ENCODE peak calls at places on chromosome 20, in four cellular contexts. One of them, this sample, is unnamed.

GRCh38 chr20:21801193-21801592 is 95.7 kb downstream of the PAX1 start:
- DNase-seq in bronchial epithelial cell: no peak
- DNase-seq in psoas muscle: no peak
- DNase-seq in fibroblast of mammary gland: no peak
- DNase-seq in this sample: no peak

GRCh38 chr20:13817342-13817741 is 32.5 kb downstream of the NDUFAF5 start:
- DNase-seq in bronchial epithelial cell: peak; percentile 64
- DNase-seq in psoas muscle: no peak
- DNase-seq in fibroblast of mammary gland: peak; percentile 53
- DNase-seq in this sample: peak; percentile 4

GRCh38 chr20:10433014-10433622 is 904 bp downstream of the MKKS start:
- DNase-seq in bronchial epithelial cell: no peak
- DNase-seq in psoas muscle: no peak
- DNase-seq in fibroblast of mammary gland: peak; percentile 25
- DNase-seq in this sample: no peak

GRCh38 chr20:57651977-57652864 is 32.0 kb upstream of the ZBP1 start:
- DNase-seq in bronchial epithelial cell: no peak
- DNase-seq in psoas muscle: no peak
- DNase-seq in fibroblast of mammary gland: no peak
- DNase-seq in this sample: no peak

GRCh38 chr20:48057251-48057650 is 272.0 kb upstream of the SULF2 start:
- DNase-seq in bronchial epithelial cell: no peak
- DNase-seq in psoas muscle: no peak
- DNase-seq in fibroblast of mammary gland: no peak
- DNase-seq in this sample: no peak

GRCh38 chr20:14341782-14342181 is 4.4 kb upstream of the FLRT3 start:
- DNase-seq in bronchial epithelial cell: no peak
- DNase-seq in psoas muscle: no peak
- DNase-seq in fibroblast of mammary gland: peak; percentile 10
- DNase-seq in this sample: peak; percentile 56

GRCh38 chr20:17627101-17627950 is 54.7 kb downstream of the RRBP1 start:
- DNase-seq in bronchial epithelial cell: no peak
- DNase-seq in psoas muscle: peak; percentile 18
- DNase-seq in fibroblast of mammary gland: no peak
- DNase-seq in this sample: no peak

GRCh38 chr20:40468759-40469158 is 220.3 kb downstream of the MAFB start:
- DNase-seq in bronchial epithelial cell: no peak
- DNase-seq in psoas muscle: no peak
- DNase-seq in fibroblast of mammary gland: no peak
- DNase-seq in this sample: no peak

GRCh38 chr20:3013771-3014170 is 29.7 kb upstream of the GNRH2 start:
- DNase-seq in bronchial epithelial cell: no peak
- DNase-seq in psoas muscle: no peak
- DNase-seq in fibroblast of mammary gland: no peak
- DNase-seq in this sample: no peak

GRCh38 chr20:37296371-37296770 is 6.9 kb downstream of the MANBAL start:
- DNase-seq in bronchial epithelial cell: peak; percentile 20
- DNase-seq in psoas muscle: no peak
- DNase-seq in fibroblast of mammary gland: no peak
- DNase-seq in this sample: no peak

GRCh38 chr20:4227085-4227821 is 211.9 kb upstream of the RNF24 start:
- DNase-seq in bronchial epithelial cell: peak; percentile 37
- DNase-seq in psoas muscle: no peak
- DNase-seq in fibroblast of mammary gland: peak; percentile 84
- DNase-seq in this sample: peak; percentile 80
- TF ChIP-seq CTCF in bronchial epithelial cell: peak; percentile 61
- TF ChIP-seq CTCF in psoas muscle: no peak
- TF ChIP-seq CTCF in fibroblast of mammary gland: peak; percentile 68
- TF ChIP-seq CTCF in this sample: peak; percentile 66

GRCh38 chr20:34712525-34713192 is 8.5 kb downstream of the TP53INP2 start:
- DNase-seq in bronchial epithelial cell: no peak
- DNase-seq in psoas muscle: no peak
- DNase-seq in fibroblast of mammary gland: no peak
- DNase-seq in this sample: no peak

GRCh38 chr20:34711813-34712430 is 7.8 kb downstream of the TP53INP2 start:
- DNase-seq in bronchial epithelial cell: no peak
- DNase-seq in psoas muscle: no peak
- DNase-seq in fibroblast of mammary gland: no peak
- DNase-seq in this sample: no peak

GRCh38 chr20:34709836-34710567 is 5.9 kb downstream of the TP53INP2 start:
- DNase-seq in bronchial epithelial cell: peak; percentile 24
- DNase-seq in psoas muscle: peak; percentile 84
- DNase-seq in fibroblast of mammary gland: peak; percentile 53
- DNase-seq in this sample: peak; percentile 69

GRCh38 chr20:34710568-34710839 is 6.4 kb downstream of the TP53INP2 start:
- DNase-seq in bronchial epithelial cell: no peak
- DNase-seq in psoas muscle: no peak
- DNase-seq in fibroblast of mammary gland: no peak
- DNase-seq in this sample: no peak

DNA sequence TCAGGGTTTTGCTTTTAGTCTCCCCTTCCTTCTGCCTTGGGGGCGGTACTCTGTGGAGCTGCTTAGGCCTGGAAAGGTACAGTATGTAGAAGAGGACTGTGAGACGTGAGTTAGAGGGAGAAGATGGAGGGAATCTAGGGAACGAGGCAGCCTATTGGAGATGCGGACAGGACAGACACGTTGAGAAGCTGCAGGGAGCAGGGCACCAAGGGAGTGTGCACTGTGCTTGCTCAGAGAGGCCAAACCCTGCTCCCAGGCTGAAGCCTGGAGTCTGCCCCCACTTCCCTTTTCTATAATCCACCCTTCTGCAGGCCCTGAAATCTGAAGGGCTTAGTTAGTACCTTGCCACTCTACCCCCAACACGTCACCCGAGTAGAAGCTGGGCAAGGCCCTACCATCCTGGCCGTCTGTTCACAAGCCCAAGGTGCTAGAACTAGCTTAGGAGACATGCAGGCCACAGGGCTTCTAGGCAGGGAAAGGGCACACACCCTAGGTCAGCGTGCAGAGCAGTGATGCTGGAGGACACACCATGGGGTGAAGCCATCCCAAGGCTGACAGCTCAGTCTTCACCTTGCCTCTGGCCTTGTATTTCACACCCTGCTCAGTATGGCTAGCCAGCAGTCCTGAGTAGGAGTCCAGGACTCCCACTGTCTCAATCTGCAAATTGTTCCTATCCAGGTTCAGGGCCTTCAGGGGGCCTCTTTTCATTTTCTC is 6.9 kb downstream of the TP53INP2 start:
- DNase-seq in bronchial epithelial cell: no peak
- DNase-seq in psoas muscle: no peak
- DNase-seq in fibroblast of mammary gland: no peak
- DNase-seq in this sample: no peak
- H3K4me3 ChIP-seq in bronchial epithelial cell: no peak overlapping the region
- H3K4me3 ChIP-seq in psoas muscle: no peak overlapping the region
- H3K4me3 ChIP-seq in fibroblast of mammary gland: no peak overlapping the region
- H3K4me3 ChIP-seq in this sample: no peak overlapping the region

GRCh38 chr20:62239278-62239879 is 1.1 kb downstream of the OSBPL2 start:
- DNase-seq in bronchial epithelial cell: no peak
- DNase-seq in psoas muscle: no peak
- DNase-seq in fibroblast of mammary gland: peak; percentile 7
- DNase-seq in this sample: no peak
- TF ChIP-seq CTCF in bronchial epithelial cell: no peak
- TF ChIP-seq CTCF in psoas muscle: no peak
- TF ChIP-seq CTCF in fibroblast of mammary gland: no peak
- TF ChIP-seq CTCF in this sample: no peak

GRCh38 chr20:54268941-54269340 is 61.1 kb downstream of the PFDN4 start:
- DNase-seq in bronchial epithelial cell: no peak
- DNase-seq in psoas muscle: no peak
- DNase-seq in fibroblast of mammary gland: no peak
- DNase-seq in this sample: no peak
- H3K4me3 ChIP-seq in bronchial epithelial cell: no peak overlapping the region
- H3K4me3 ChIP-seq in psoas muscle: no peak overlapping the region
- H3K4me3 ChIP-seq in fibroblast of mammary gland: no peak overlapping the region
- H3K4me3 ChIP-seq in this sample: no peak overlapping the region

GRCh38 chr20:38472513-38473352 is at the start of gene RALGAPB:
- DNase-seq in bronchial epithelial cell: peak; percentile 99
- DNase-seq in psoas muscle: peak; percentile 99
- DNase-seq in fibroblast of mammary gland: peak; percentile 96
- DNase-seq in this sample: peak; percentile 99
- TF ChIP-seq CTCF in bronchial epithelial cell: peak; percentile 69
- TF ChIP-seq CTCF in psoas muscle: peak; percentile 34
- TF ChIP-seq CTCF in fibroblast of mammary gland: peak; percentile 35
- TF ChIP-seq CTCF in this sample: peak; percentile 31

GRCh38 chr20:32019156-32019510 is 8.9 kb downstream of the CCM2L start:
- DNase-seq in bronchial epithelial cell: no peak
- DNase-seq in psoas muscle: no peak
- DNase-seq in fibroblast of mammary gland: no peak
- DNase-seq in this sample: no peak

GRCh38 chr20:32017711-32018251 is 7.5 kb downstream of the CCM2L start:
- DNase-seq in bronchial epithelial cell: peak; percentile 39
- DNase-seq in psoas muscle: no peak
- DNase-seq in fibroblast of mammary gland: no peak
- DNase-seq in this sample: no peak

GRCh38 chr20:32019563-32020463 is 9.6 kb downstream of the CCM2L start:
- DNase-seq in bronchial epithelial cell: no peak
- DNase-seq in psoas muscle: no peak
- DNase-seq in fibroblast of mammary gland: no peak
- DNase-seq in this sample: no peak

GRCh38 chr20:32021091-32021490 is 10.9 kb downstream of the CCM2L start:
- DNase-seq in bronchial epithelial cell: no peak
- DNase-seq in psoas muscle: no peak
- DNase-seq in fibroblast of mammary gland: no peak
- DNase-seq in this sample: no peak

DNA sequence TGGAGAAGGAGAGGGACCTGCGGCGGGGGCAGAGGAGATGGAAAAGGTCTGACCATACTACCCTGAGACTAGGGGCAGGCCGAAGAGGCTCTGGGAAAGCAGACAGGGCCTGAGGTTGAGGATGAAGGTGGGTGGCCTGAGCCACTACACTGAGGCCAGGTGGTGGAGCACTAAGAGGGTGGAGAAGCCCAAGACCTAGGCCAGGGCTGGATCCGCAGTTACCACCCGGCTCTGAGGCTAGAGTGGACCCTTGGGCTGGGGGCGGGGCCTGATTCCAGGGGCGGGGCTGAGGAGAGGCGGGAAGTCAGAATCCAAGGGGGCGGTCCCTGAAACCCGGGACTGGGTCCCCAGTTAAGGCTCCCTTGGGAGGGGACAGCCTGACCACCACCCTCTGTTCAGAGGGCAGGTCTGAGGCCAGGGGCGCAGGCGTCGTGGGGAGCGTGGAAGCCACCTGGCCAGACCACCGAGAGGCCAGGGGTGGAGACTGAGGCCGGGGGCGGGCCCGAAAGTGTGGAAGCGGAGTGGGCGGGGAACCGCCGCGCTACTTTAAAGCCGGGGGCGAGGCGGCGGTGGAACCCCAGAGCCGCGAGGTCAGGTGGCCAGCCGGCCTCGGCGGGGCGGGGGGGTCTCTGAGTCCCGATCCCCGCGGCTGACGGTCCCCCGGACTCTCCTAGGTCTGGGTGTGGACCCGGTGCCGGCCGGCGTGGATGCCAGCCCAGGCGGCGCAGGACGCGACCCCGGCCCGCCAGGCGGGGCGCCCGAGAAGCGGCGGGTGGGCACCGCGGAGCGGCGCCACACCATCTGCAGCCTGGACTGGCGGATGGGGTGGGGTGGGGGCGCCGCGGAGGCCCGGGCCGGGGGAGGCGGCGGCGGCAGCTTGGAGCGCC is 8.3 kb downstream of the CCM2L start:
- DNase-seq in bronchial epithelial cell: no peak
- DNase-seq in psoas muscle: peak; percentile 52
- DNase-seq in fibroblast of mammary gland: no peak
- DNase-seq in this sample: no peak
- H3K4me3 ChIP-seq in bronchial epithelial cell: peak overlapping the region; percentile 43
- H3K4me3 ChIP-seq in psoas muscle: peak overlapping the region; percentile 61
- H3K4me3 ChIP-seq in fibroblast of mammary gland: no peak overlapping the region
- H3K4me3 ChIP-seq in this sample: no peak overlapping the region

DNA sequence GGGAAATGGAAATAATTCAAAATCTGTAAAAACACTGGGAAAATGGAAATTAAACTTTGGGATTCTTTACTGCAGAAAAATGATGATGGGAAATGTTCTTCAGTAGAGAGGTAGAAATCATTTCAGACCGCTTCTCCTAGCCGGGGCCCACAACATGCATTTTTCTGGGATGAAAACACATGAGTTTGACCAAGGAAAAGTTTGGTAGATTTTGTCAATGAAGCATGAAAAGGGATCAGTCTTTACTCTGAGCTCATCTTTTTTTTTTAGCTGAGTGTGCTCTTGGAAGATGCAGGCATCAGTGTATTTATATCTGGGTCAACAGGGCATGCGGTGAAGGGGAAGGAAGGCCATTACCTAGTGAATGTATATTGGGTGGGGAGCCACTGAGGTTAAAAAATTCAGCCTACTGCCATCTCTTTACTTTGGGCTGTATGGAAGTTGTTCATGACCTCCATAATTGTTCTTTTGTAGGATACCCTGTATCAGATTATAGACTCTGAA is 36.8 kb downstream of the PLCB1 start:
- DNase-seq in bronchial epithelial cell: no peak
- DNase-seq in psoas muscle: no peak
- DNase-seq in fibroblast of mammary gland: no peak
- DNase-seq in this sample: no peak
- TF ChIP-seq CTCF in bronchial epithelial cell: no peak
- TF ChIP-seq CTCF in psoas muscle: no peak
- TF ChIP-seq CTCF in fibroblast of mammary gland: no peak
- TF ChIP-seq CTCF in this sample: no peak

GRCh38 chr20:25079171-25079570 is 2.8 kb downstream of the VSX1 start:
- DNase-seq in bronchial epithelial cell: no peak
- DNase-seq in psoas muscle: no peak
- DNase-seq in fibroblast of mammary gland: no peak
- DNase-seq in this sample: no peak

GRCh38 chr20:25083141-25083772 is 1.3 kb upstream of the VSX1 start:
- DNase-seq in bronchial epithelial cell: no peak
- DNase-seq in psoas muscle: no peak
- DNase-seq in fibroblast of mammary gland: no peak
- DNase-seq in this sample: peak; percentile 44

GRCh38 chr20:25082498-25082873 is 545 bp upstream of the VSX1 start:
- DNase-seq in bronchial epithelial cell: no peak
- DNase-seq in psoas muscle: no peak
- DNase-seq in fibroblast of mammary gland: no peak
- DNase-seq in this sample: no peak

GRCh38 chr20:25081730-25082497 is at the start of gene VSX1:
- DNase-seq in bronchial epithelial cell: no peak
- DNase-seq in psoas muscle: no peak
- DNase-seq in fibroblast of mammary gland: no peak
- DNase-seq in this sample: no peak

GRCh38 chr20:25081065-25081729 is 744 bp downstream of the VSX1 start:
- DNase-seq in bronchial epithelial cell: no peak
- DNase-seq in psoas muscle: no peak
- DNase-seq in fibroblast of mammary gland: no peak
- DNase-seq in this sample: no peak
- H3K4me3 ChIP-seq in bronchial epithelial cell: no peak overlapping the region
- H3K4me3 ChIP-seq in psoas muscle: peak overlapping the region; percentile 1
- H3K4me3 ChIP-seq in fibroblast of mammary gland: no peak overlapping the region
- H3K4me3 ChIP-seq in this sample: no peak overlapping the region